ENCODE peak calls at places on chromosomes 5 and 9, in four cellular contexts. G is mesendoderm, C is neuronal stem cell, J is H1. Z is an unnamed sample.

GRCh38 chr9:131720330-131720729 is 19.5 kb downstream of the RAPGEF1 start:
- DNase-seq in G (no peak), C (no peak), J (no peak), Z (no peak)

GRCh38 chr5:73370620-73371583 is 77.7 kb downstream of the FOXD1 start:
- DNase-seq in G (peak), C (no peak), J (no peak), Z (peak)

GRCh38 chr5:135974019-135974600 is 19.3 kb upstream of the LECT2 start:
- DNase-seq in G (no peak), C (no peak), J (no peak), Z (no peak)

GRCh38 chr5:141908796-141909195 is 14.9 kb upstream of the DELE1 start:
- DNase-seq in G (no peak), C (no peak), J (no peak), Z (no peak)

GRCh38 chr5:39076757-39077475 is 2.7 kb upstream of the RICTOR start:
- DNase-seq in G (no peak), C (no peak), J (no peak), Z (no peak)

GRCh38 chr9:127336708-127337352 is 60.1 kb upstream of the SLC2A8 start:
- DNase-seq in G (peak), C (no peak), J (no peak), Z (peak)

GRCh38 chr5:142450419-142450818 is 125.6 kb upstream of the SPRY4 start:
- DNase-seq in G (no peak), C (no peak), J (no peak), Z (no peak)

GRCh38 chr5:61441742-61442141 is 109.7 kb downstream of the ZSWIM6 start:
- DNase-seq in G (no peak), C (no peak), J (no peak), Z (no peak)

GRCh38 chr9:35930521-35930920 is 21.2 kb downstream of the SPAAR start:
- DNase-seq in G (no peak), C (no peak), J (no peak), Z (no peak)

GRCh38 chr5:75007537-75007847 is 44.9 kb downstream of the GCNT4 start:
- DNase-seq in G (peak), C (no peak), J (no peak), Z (peak)

GRCh38 chr9:130128782-130129424 is 43.3 kb upstream of the NCS1 start:
- DNase-seq in G (no peak), C (no peak), J (no peak), Z (peak)

GRCh38 chr5:132840896-132841818 is 10.7 kb upstream of the SHROOM1 start:
- DNase-seq in G (no peak), C (no peak), J (no peak), Z (peak)

GRCh38 chr5:98307811-98308210 is 465.7 kb upstream of the RGMB start:
- DNase-seq in G (no peak), C (no peak), J (no peak), Z (peak)

GRCh38 chr5:83552275-83552674 is 80.7 kb downstream of the VCAN start:
- DNase-seq in G (no peak), C (no peak), J (no peak), Z (no peak)

GRCh38 chr5:66807743-66808142 is 211.6 kb downstream of the MAST4 start:
- DNase-seq in G (peak), C (no peak), J (no peak), Z (no peak)

GRCh38 chr5:4868140-4868735 is 271.9 kb upstream of the ADAMTS16 start:
- DNase-seq in G (peak), C (peak), J (no peak), Z (peak)

GRCh38 chr5:163677092-163677491 is 171.7 kb downstream of the MAT2B start:
- DNase-seq in G (no peak), C (no peak), J (no peak), Z (peak)

GRCh38 chr9:128340691-128341434 is 536 bp downstream of the SLC27A4 start:
- DNase-seq in G (peak), C (no peak), J (no peak), Z (no peak)

GRCh38 chr5:180329606-180330269 is 23.4 kb downstream of the GFPT2 start:
- DNase-seq in G (no peak), C (no peak), J (no peak), Z (no peak)

GRCh38 chr5:167684251-167684650 is 607.2 kb upstream of the WWC1 start:
- DNase-seq in G (no peak), C (no peak), J (no peak), Z (no peak)

GRCh38 chr5:33227247-33227646 is 213.5 kb upstream of the TARS1 start:
- DNase-seq in G (no peak), C (no peak), J (no peak), Z (no peak)

GRCh38 chr9:132878695-132879064 is at the start of gene SPACA9:
- DNase-seq in G (peak), C (peak), J (no peak), Z (peak)

GRCh38 chr9:4665357-4665756 is 923 bp downstream of the SPATA6L start:
- DNase-seq in G (peak), C (no peak), J (no peak), Z (peak)

GRCh38 chr9:78860806-78861475 is 564.0 kb downstream of the PSAT1 start:
- DNase-seq in G (peak), C (no peak), J (no peak), Z (no peak)

GRCh38 chr9:7185612-7186011 is 427.8 kb downstream of the KDM4C start:
- DNase-seq in G (peak), C (no peak), J (peak), Z (peak)

GRCh38 chr9:37899041-37899440 is 4.9 kb downstream of the SLC25A51 start:
- DNase-seq in G (no peak), C (no peak), J (no peak), Z (no peak)

GRCh38 chr5:99061711-99062110 is 132.9 kb upstream of the CHD1 start:
- DNase-seq in G (no peak), C (no peak), J (no peak), Z (peak)

GRCh38 chr5:133292300-133292699 is 240.5 kb downstream of the HSPA4 start:
- DNase-seq in G (peak), C (no peak), J (no peak), Z (no peak)

GRCh38 chr5:164358531-164359259 is 853.3 kb downstream of the MAT2B start:
- DNase-seq in G (no peak), C (no peak), J (no peak), Z (no peak)

GRCh38 chr5:138273834-138274188 is 610 bp downstream of the GFRA3 start:
- DNase-seq in G (no peak), C (no peak), J (no peak), Z (no peak)

GRCh38 chr9:120918931-120919638 is 7.5 kb downstream of the TRAF1 start:
- DNase-seq in G (no peak), C (no peak), J (no peak), Z (no peak)

GRCh38 chr9:751137-752051 is 90.1 kb upstream of the DMRT1 start:
- DNase-seq in G (no peak), C (no peak), J (no peak), Z (peak)

DNA sequence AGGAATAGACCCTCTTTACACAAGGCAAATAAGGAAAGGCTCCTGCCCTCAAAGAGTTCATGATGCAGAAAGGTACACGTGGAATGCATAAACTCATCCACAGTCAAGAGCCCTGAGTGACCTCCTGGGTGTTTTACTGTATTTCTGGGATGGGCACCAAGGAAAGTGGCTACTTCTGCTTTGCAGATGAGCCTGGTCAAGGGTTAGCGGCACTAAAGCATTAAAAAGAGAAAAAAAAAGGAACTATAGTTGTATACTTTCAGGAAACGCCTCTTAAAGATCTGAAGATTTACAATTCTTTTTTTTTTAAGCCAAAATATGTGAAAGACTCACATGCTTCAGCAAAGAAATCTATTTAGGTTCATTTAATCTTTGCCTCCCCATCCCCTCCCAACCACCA is 366.2 kb upstream of the PDE4D start:
- DNase-seq in G (no peak), C (no peak), J (no peak), Z (no peak)
- H3K18ac ChIP-seq in G (no peak), C (no peak), J (no peak), Z (no peak)

GRCh38 chr5:17276445-17276844 is 59.0 kb downstream of the BASP1 start:
- DNase-seq in G (no peak), C (no peak), J (no peak), Z (no peak)
- H3K9ac ChIP-seq in G (no peak), C (no peak), J (no peak), Z (no peak)

GRCh38 chr5:120678279-120678678 is 214.2 kb downstream of the PRR16 start:
- DNase-seq in G (no peak), C (no peak), J (no peak), Z (no peak)
- H3K18ac ChIP-seq in G (no peak), C (no peak), J (no peak), Z (no peak)

GRCh38 chr9:73014011-73014410 is 61.2 kb upstream of the ALDH1A1 start:
- DNase-seq in G (no peak), C (no peak), J (no peak), Z (no peak)
- H3K9ac ChIP-seq in G (no peak), C (no peak), J (no peak), Z (no peak)

DNA sequence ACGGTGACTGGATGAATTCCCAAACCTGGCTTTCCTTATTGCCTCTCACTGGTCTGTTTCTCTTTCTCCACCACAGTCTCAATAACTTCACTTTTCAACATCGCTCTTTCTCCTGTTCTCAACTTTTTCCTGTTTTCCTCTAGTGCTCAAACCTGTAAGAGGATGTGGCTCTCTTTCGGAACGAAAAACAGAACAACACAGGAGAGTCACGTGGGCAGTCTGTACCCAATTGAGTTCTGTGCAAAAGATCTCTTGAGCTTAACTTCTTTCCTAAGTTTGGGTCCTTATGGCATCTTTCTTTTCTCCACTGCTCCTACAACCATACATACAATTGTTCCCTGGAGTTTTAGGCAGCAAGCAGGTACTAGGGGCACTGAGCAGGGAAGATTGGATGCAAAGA is 8.9 kb downstream of the HAVCR1 start:
- DNase-seq in G (no peak), C (no peak), J (no peak), Z (no peak)
- H3K18ac ChIP-seq in G (peak), C (no peak), J (no peak), Z (no peak)